ENCODE peak calls at places on chromosomes 1 and 21, in five cellular contexts. D, E, V, H and W are unnamed samples.

GRCh38 chr21:24045373-24045772 is 1561.9 kb downstream of the MRPL39 start:
- DNase-seq in H (no peak), E (no peak), V (no peak), D (no peak), W (no peak)

GRCh38 chr21:37184784-37185593 is 82.1 kb downstream of the VPS26C start:
- DNase-seq in E (no peak), V (no peak), H (no peak), D (no peak), W (no peak)

GRCh38 chr21:44534688-44535087 is 5.3 kb downstream of the KRTAP10-1 start:
- DNase-seq in V (no peak), E (no peak), D (no peak), H (no peak), W (no peak)

GRCh38 chr1:145837658-145838057 is 7.8 kb upstream of the NUDT17 start:
- DNase-seq in V (no peak), H (no peak), D (no peak), E (no peak), W (no peak)

GRCh38 chr21:42590431-42591131 is 62.8 kb upstream of the PDE9A start:
- DNase-seq in H (peak; percentile 48), V (no peak), D (no peak), E (no peak), W (no peak)

GRCh38 chr21:36437745-36438128 is 42.2 kb downstream of the CLDN14 start:
- DNase-seq in E (no peak), V (no peak), D (no peak), H (no peak), W (no peak)

GRCh38 chr1:181482521-181483083 is 715 bp upstream of the CACNA1E start:
- DNase-seq in E (no peak), H (peak; percentile 58), D (peak; percentile 81), V (peak; percentile 54), W (no peak)

GRCh38 chr21:36205962-36206361 is 49.3 kb downstream of the DOP1B start:
- DNase-seq in V (no peak), D (no peak), H (no peak), E (no peak), W (no peak)

GRCh38 chr1:212671342-212672031 is 28.2 kb downstream of the BATF3 start:
- DNase-seq in V (no peak), H (no peak), D (no peak), E (peak; percentile 68), W (no peak)